ENCODE peak calls at places on chromosome 4, in ten cellular contexts. X, T, S, D, E, O, G, M, Z and C are unnamed samples.

GRCh38 chr4:70133473-70133872 is 20.6 kb upstream of the PRR27 start:
- DNase-seq in M (no peak), O (no peak), T (no peak), X (no peak), E (no peak), D (no peak), S (no peak), G (no peak), Z (no peak), C (no peak)

GRCh38 chr4:114208747-114209146 is 229.3 kb upstream of the ARSJ start:
- DNase-seq in E (no peak), Z (no peak), X (no peak), S (peak; percentile 21), M (no peak), D (no peak), G (no peak), O (peak; percentile 60), T (no peak), C (no peak)

GRCh38 chr4:108772402-108772801 is 9.5 kb upstream of the ETNPPL start:
- DNase-seq in D (no peak), T (no peak), O (no peak), M (peak; percentile 72), E (no peak), S (no peak), Z (no peak), X (no peak), G (no peak), C (no peak)

GRCh38 chr4:143482753-143483362 is 30.6 kb upstream of the SMARCA5 start:
- DNase-seq in O (peak; percentile 73), Z (no peak), E (no peak), S (peak; percentile 69), X (peak; percentile 77), D (peak; percentile 35), T (no peak), G (peak; percentile 13), M (no peak), C (peak; percentile 51)

GRCh38 chr4:109183851-109184345 is 118.6 kb downstream of the COL25A1 start:
- DNase-seq in S (no peak), Z (no peak), M (no peak), X (no peak), O (no peak), T (no peak), E (no peak), G (no peak), D (no peak), C (no peak)

GRCh38 chr4:146445198-146446150 is 76.3 kb downstream of the SLC10A7 start:
- DNase-seq in S (no peak), Z (no peak), T (no peak), E (no peak), X (no peak), M (no peak), G (no peak), O (no peak), D (no peak), C (no peak)

GRCh38 chr4:143616771-143617170 is 83.7 kb downstream of the FREM3 start:
- DNase-seq in S (peak; percentile 87), E (no peak), D (no peak), M (no peak), Z (no peak), X (no peak), O (peak; percentile 67), T (no peak), G (peak; percentile 22), C (peak; percentile 19)

GRCh38 chr4:78057135-78057599 is at the start of gene FRAS1:
- DNase-seq in Z (peak; percentile 87), O (no peak), T (peak; percentile 68), G (peak; percentile 20), E (no peak), S (peak; percentile 27), M (peak; percentile 56), D (peak; percentile 62), X (peak; percentile 72), C (peak; percentile 27)

GRCh38 chr4:118821590-118822293 is 14.2 kb downstream of the SEC24D start:
- DNase-seq in D (no peak), X (no peak), M (no peak), S (peak; percentile 49), Z (no peak), O (peak; percentile 46), G (no peak), E (no peak), T (no peak), C (no peak)

GRCh38 chr4:48968814-48969213 is 17.3 kb upstream of the CWH43 start:
- DNase-seq in G (no peak), M (no peak), D (no peak), S (peak; percentile 91), E (no peak), O (peak; percentile 80), Z (no peak), T (no peak), X (no peak), C (no peak)

GRCh38 chr4:148044889-148045352 is 313.0 kb downstream of the ARHGAP10 start:
- DNase-seq in M (no peak), S (no peak), Z (no peak), X (peak; percentile 46), G (no peak), T (no peak), E (no peak), O (peak; percentile 31), D (no peak), C (peak; percentile 45)

DNA sequence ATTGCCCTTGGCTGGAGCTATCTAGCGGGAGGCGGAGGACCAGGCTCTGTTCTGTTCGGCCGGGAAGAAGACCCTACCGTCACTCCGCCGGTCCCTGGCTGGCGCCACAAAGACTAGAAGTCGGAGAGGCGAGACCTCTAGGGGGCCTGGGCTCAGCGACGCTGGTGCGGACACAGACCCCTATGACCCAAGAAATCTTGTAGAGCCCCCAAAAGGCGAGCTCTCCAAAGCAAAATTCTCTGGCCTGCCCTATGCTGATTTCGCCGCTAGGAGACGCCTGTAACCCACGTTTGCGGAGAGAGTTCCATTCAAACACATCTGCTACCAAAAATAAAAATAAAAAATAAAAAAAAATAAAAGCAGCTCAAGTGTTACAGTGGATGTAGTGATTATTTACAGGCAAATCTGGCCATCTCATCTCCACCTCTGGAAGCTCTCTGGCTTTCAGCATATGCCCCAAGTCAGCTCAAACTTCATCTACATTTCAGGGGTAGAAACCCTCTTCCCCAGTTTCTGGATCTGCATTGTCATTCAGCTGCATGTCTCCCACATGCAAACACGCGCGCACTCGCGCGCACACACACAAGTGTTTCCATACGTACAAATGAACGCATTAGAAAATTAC is 2.4 kb upstream of the PCDH10 start:
- DNase-seq in M (peak; percentile 32), O (peak; percentile 66), X (no peak), G (no peak), E (no peak), S (peak; percentile 50), D (peak; percentile 78), Z (peak; percentile 94), T (no peak), C (peak; percentile 53)
- TF ChIP-seq CTCF in M (peak; percentile 20), O (peak; percentile 97), X (peak; percentile 53), G (peak; percentile 73), E (peak; percentile 30), S (peak; percentile 93), D (peak; percentile 84), Z (peak; percentile 98), T (peak; percentile 79), C (peak; percentile 85)

GRCh38 chr4:154084864-154085263 is 296.0 kb upstream of the SFRP2 start:
- DNase-seq in S (peak; percentile 76), O (peak; percentile 45), D (no peak), X (no peak), Z (no peak), E (no peak), T (no peak), G (no peak), M (no peak), C (no peak)

GRCh38 chr4:154081391-154081790 is 292.5 kb upstream of the SFRP2 start:
- DNase-seq in Z (no peak), E (no peak), M (no peak), D (no peak), X (no peak), S (no peak), O (no peak), T (no peak), G (no peak), C (no peak)

GRCh38 chr4:154086247-154086646 is 297.4 kb upstream of the SFRP2 start:
- DNase-seq in G (no peak), T (no peak), D (no peak), M (no peak), S (no peak), O (peak; percentile 30), X (no peak), E (no peak), Z (no peak), C (no peak)

GRCh38 chr4:154078504-154079350 is 289.8 kb upstream of the SFRP2 start:
- DNase-seq in Z (no peak), G (no peak), E (no peak), M (no peak), D (no peak), X (no peak), T (no peak), S (no peak), O (no peak), C (no peak)

GRCh38 chr4:154082760-154083530 is 294.1 kb upstream of the SFRP2 start:
- DNase-seq in G (no peak), Z (peak; percentile 85), X (peak; percentile 8), D (peak; percentile 9), S (peak; percentile 64), M (no peak), T (no peak), E (no peak), O (peak; percentile 40), C (no peak)
- TF ChIP-seq CTCF in G (peak; percentile 59), Z (peak; percentile 84), X (peak; percentile 68), D (peak; percentile 39), S (peak; percentile 46), M (no peak), T (no peak), E (no peak), O (peak; percentile 42), C (peak; percentile 14)

GRCh38 chr4:124202106-124202505 is 510.4 kb downstream of the ANKRD50 start:
- DNase-seq in S (peak; percentile 70), G (no peak), D (no peak), M (peak; percentile 3), T (no peak), X (no peak), Z (no peak), O (peak; percentile 59), E (no peak), C (no peak)
- TF ChIP-seq CTCF in S (peak; percentile 45), G (no peak), D (no peak), M (no peak), T (peak; percentile 17), X (no peak), Z (peak; percentile 52), O (peak; percentile 36), E (no peak), C (no peak)

DNA sequence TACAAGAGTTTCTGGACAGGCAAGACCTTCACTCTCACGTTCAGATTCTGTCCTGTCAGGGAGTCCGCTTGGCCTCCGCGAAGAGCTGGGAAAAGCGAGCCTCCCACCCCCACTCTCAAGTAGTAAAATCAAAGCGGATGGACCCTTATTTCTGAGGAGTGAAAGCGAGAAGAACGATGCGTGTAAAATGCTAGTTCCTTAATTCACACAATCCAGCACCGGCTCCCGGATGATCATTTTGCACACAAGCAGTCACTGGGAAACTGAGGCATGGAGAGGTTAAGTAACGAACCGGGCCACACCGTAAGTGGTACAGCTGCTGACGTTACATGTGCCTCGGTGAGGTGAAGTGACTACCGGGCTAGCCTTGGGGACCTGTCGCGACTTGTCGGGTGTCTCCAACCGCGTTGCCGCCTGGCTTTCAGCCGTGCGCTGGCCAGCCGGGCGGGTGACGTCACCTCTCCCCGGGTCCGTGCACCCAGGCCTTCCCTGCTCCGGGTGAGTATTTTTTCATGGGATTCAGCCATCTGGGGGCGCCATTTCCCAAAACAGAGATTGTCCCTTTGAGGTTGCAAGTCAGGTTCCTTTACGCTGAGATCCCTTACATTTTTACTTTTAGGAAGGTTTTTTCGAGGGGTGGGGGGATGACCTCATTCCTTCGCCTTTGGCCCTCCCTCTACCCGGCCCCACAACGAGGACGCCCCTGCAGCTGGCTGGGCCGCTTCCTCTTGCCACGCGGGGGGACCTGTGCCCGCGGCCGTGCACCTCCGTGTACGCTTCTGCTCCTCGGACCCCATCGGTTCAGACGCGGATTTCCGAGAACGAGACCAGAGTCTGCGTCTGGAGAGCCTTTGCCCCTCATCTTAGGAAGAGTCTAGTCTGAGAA is 3.4 kb upstream of the SFRP2 start:
- DNase-seq in D (peak; percentile 82), O (peak; percentile 77), E (no peak), G (peak; percentile 23), X (no peak), T (peak; percentile 76), S (peak; percentile 82), M (peak; percentile 27), Z (peak; percentile 98), C (no peak)
- TF ChIP-seq CTCF in D (peak; percentile 51), O (peak; percentile 43), E (no peak), G (peak; percentile 39), X (peak; percentile 15), T (peak; percentile 21), S (peak; percentile 53), M (no peak), Z (peak; percentile 74), C (no peak)